ENCODE peak calls at places on chromosome 10, in five cellular contexts. G is upper lobe of right lung, O is AG10803, C is B cell, R is right atrium auricular region. K is an unnamed sample.
A peak's percentile ranks its signal among the peaks of the same experiment; 100 is the strongest.

GRCh38 chr10:86632009-86632800 is 22.1 kb upstream of the OPN4 start:
- DNase-seq in G (no peak), O (peak; percentile 26), C (no peak), R (no peak), K (peak; percentile 78)

GRCh38 chr10:10508241-10508640 is 509.4 kb upstream of the CELF2 start:
- DNase-seq in G (no peak), O (no peak), C (no peak), R (no peak), K (no peak)

GRCh38 chr10:112959207-112959838 is 9.3 kb downstream of the TCF7L2 start:
- DNase-seq in G (no peak), O (peak; percentile 68), C (no peak), R (no peak), K (no peak)

GRCh38 chr10:129730272-129730992 is 233.6 kb downstream of the EBF3 start:
- DNase-seq in G (no peak), O (no peak), C (no peak), R (no peak), K (no peak)

GRCh38 chr10:24376731-24377130 is 167.8 kb downstream of the KIAA1217 start:
- DNase-seq in G (no peak), O (no peak), C (no peak), R (no peak), K (no peak)

GRCh38 chr10:5603848-5604170 is 62.6 kb downstream of the ASB13 start:
- DNase-seq in G (no peak), O (no peak), C (no peak), R (no peak), K (no peak)

GRCh38 chr10:132382231-132382922 is 14.6 kb upstream of the PWWP2B start:
- DNase-seq in G (peak; percentile 33), O (peak; percentile 98), C (no peak), R (no peak), K (no peak)

GRCh38 chr10:114179148-114179547 is at the start of gene TDRD1:
- DNase-seq in G (no peak), O (no peak), C (no peak), R (no peak), K (no peak)

GRCh38 chr10:15433850-15434537 is 62.9 kb upstream of the FAM171A1 start:
- DNase-seq in G (no peak), O (peak; percentile 58), C (peak; percentile 53), R (no peak), K (peak; percentile 44)

GRCh38 chr10:86585037-86585725 is 63.6 kb upstream of the WAPL start:
- DNase-seq in G (peak; percentile 84), O (peak; percentile 57), C (peak; percentile 82), R (peak; percentile 60), K (peak; percentile 80)

GRCh38 chr10:62433181-62433692 is 59.1 kb downstream of the ZNF365 start:
- DNase-seq in G (no peak), O (peak; percentile 95), C (no peak), R (peak; percentile 77), K (no peak)

GRCh38 chr10:46558411-46559185 is 2.1 kb upstream of the GPRIN2 start:
- DNase-seq in G (peak; percentile 67), O (no peak), C (no peak), R (no peak), K (peak; percentile 3)

GRCh38 chr10:62560207-62560819 is 186.1 kb downstream of the ZNF365 start:
- DNase-seq in G (no peak), O (peak; percentile 94), C (no peak), R (peak; percentile 73), K (no peak)

GRCh38 chr10:50469288-50469687 is 154.5 kb downstream of the SGMS1 start:
- DNase-seq in G (no peak), O (peak; percentile 62), C (no peak), R (no peak), K (no peak)

GRCh38 chr10:44186150-44186549 is 198.7 kb downstream of the CXCL12 start:
- DNase-seq in G (no peak), O (peak; percentile 89), C (no peak), R (no peak), K (no peak)

GRCh38 chr10:72764151-72764550 is 72.2 kb downstream of the MCU start:
- DNase-seq in G (no peak), O (peak; percentile 99), C (no peak), R (no peak), K (no peak)

GRCh38 chr10:3362415-3362814 is 189.8 kb upstream of the PITRM1 start:
- DNase-seq in G (no peak), O (no peak), C (no peak), R (no peak), K (no peak)

GRCh38 chr10:90222372-90222771 is 521.0 kb downstream of the KIF20B start:
- DNase-seq in G (no peak), O (peak; percentile 1), C (no peak), R (no peak), K (no peak)

DNA sequence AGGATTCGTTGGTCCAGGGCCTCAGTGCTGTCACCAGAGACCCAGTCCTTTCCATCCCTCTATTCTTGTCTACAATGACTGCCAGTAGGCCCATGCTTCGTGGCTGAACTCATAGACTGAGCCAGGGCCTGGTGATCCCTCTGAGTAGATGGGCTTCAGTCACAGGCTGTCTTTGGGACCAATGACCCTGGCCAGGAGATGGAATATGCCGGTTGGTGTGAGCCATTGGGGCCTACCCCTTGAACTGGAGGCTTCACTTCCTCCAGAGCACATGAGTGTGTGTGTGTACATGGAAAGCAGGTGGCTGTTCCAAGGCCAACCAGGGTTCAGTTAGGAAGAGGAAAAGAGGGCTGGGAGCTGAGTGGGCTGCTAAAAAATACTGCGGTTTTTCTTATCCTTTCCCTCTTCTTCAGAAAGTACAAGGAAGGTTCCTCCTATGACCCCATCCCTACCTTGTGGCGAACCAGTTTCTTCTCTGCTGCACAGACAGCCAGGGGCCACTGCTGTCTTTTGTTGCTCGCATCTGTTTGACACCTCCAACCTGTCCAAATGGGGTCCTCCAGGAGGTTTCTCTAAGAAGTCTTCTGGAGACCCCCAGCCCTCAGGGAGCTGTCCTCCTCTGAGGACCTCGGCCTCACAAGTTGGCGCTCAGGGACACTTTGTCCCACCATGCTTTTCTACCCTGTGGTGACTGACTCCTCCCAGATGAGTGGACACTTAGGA is 36.6 kb downstream of the ADRA2A start:
- DNase-seq in G (no peak), O (no peak), C (no peak), R (no peak), K (no peak)
- TF ChIP-seq CTCF in G (no peak), O (no peak), C (no peak), R (no peak), K (no peak)

GRCh38 chr10:60466267-60467201 is 76.9 kb upstream of the ANK3 start:
- DNase-seq in G (no peak), O (no peak), C (no peak), R (no peak), K (no peak)
- TF ChIP-seq CTCF in G (no peak), O (no peak), C (no peak), R (no peak), K (no peak)

GRCh38 chr10:124791378-124792348 is at the start of gene EEF1AKMT2:
- DNase-seq in G (peak; percentile 93), O (peak; percentile 83), C (peak; percentile 93), R (peak; percentile 67), K (peak; percentile 91)
- TF ChIP-seq CTCF in G (peak; percentile 47), O (no peak), C (peak; percentile 18), R (peak; percentile 22), K (no peak)

GRCh38 chr10:35598379-35598778 is 6.8 kb upstream of the GJD4 start:
- DNase-seq in G (no peak), O (no peak), C (no peak), R (no peak), K (no peak)
- TF ChIP-seq CTCF in G (peak; percentile 28), O (peak; percentile 48), C (no peak), R (no peak), K (peak; percentile 15)

GRCh38 chr10:69067189-69067588 is 20.7 kb upstream of the SRGN start:
- DNase-seq in G (no peak), O (no peak), C (no peak), R (no peak), K (no peak)
- TF ChIP-seq CTCF in G (no peak), O (no peak), C (no peak), R (no peak), K (no peak)

DNA sequence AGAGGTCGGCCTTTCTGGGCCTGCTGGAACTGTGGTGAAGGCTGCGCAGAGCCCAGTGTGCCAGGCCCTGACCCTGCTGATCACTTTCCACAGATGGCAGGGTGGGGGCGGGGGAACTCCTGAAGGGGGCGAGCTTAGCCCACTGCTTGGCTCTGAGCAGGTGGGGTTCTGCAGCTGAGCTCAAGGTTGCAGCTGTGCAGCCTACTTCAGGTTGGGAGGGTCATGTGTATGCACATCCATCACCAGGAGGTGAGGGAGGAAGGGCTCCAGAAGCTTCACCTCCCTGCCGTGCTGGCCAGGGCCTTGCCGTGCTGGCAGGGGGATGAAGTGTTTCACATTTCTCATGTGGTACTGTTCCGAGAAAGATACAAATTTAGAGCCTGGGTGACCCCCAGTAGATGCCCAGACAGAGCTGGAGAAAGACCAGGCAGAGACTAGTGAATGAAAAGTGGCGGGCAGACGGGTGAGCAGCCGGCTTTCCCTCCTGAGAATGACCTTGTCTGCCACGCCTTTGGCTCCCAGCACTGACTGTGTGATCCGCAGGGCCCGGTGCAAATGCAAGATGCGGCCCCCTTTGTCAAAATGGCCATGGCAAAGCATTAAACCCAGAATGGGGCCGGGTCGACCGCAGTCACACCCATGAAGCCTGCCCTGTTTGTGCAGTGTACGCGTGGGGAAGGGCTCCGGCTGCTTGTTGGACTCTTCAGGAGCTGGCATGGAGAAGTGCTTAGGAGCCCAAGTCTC is 25.2 kb downstream of the FAM241B start:
- DNase-seq in G (no peak), O (no peak), C (no peak), R (no peak), K (no peak)
- TF ChIP-seq CTCF in G (no peak), O (no peak), C (no peak), R (no peak), K (no peak)

K was measured in nephron progenitor cell.